ENCODE peak calls at places on chromosomes 6 and 20, in six cellular contexts. One of them, this sample, is unnamed.

GRCh38 chr20:32442630-32443029 is 84.5 kb downstream of the ASXL1 start:
- DNase-seq in stomach: no peak
- DNase-seq in HepG2: no peak
- DNase-seq in ovary: no peak
- DNase-seq in A549: no peak
- DNase-seq in tibial nerve: no peak
- DNase-seq in this sample: peak

GRCh38 chr6:116649129-116649528 is 19.4 kb downstream of the ZUP1 start:
- DNase-seq in stomach: no peak
- DNase-seq in HepG2: no peak
- DNase-seq in ovary: no peak
- DNase-seq in A549: no peak
- DNase-seq in tibial nerve: no peak
- DNase-seq in this sample: no peak

GRCh38 chr6:84645563-84646266 is 118.7 kb downstream of the TBX18 start:
- DNase-seq in stomach: no peak
- DNase-seq in HepG2: no peak
- DNase-seq in ovary: no peak
- DNase-seq in A549: no peak
- DNase-seq in tibial nerve: no peak
- DNase-seq in this sample: no peak

GRCh38 chr6:119669228-119669627 is 319.7 kb upstream of the MAN1A1 start:
- DNase-seq in stomach: no peak
- DNase-seq in HepG2: no peak
- DNase-seq in ovary: no peak
- DNase-seq in A549: no peak
- DNase-seq in tibial nerve: no peak
- DNase-seq in this sample: no peak

GRCh38 chr20:51700809-51701285 is 67.3 kb downstream of the ATP9A start:
- DNase-seq in stomach: no peak
- DNase-seq in HepG2: peak
- DNase-seq in ovary: no peak
- DNase-seq in A549: peak
- DNase-seq in tibial nerve: peak
- DNase-seq in this sample: no peak

GRCh38 chr6:169957351-169957963 is 206.0 kb downstream of the ERMARD start:
- DNase-seq in stomach: peak
- DNase-seq in HepG2: no peak
- DNase-seq in ovary: no peak
- DNase-seq in A549: no peak
- DNase-seq in tibial nerve: no peak
- DNase-seq in this sample: peak

GRCh38 chr6:125858427-125859320 is 67.9 kb downstream of the NCOA7 start:
- DNase-seq in stomach: peak
- DNase-seq in HepG2: peak
- DNase-seq in ovary: peak
- DNase-seq in A549: peak
- DNase-seq in tibial nerve: peak
- DNase-seq in this sample: peak

GRCh38 chr6:17439243-17439993 is 46.0 kb downstream of the CAP2 start:
- DNase-seq in stomach: no peak
- DNase-seq in HepG2: no peak
- DNase-seq in ovary: no peak
- DNase-seq in A549: no peak
- DNase-seq in tibial nerve: no peak
- DNase-seq in this sample: no peak

GRCh38 chr20:58524814-58525213 is 9.6 kb upstream of the APCDD1L start:
- DNase-seq in stomach: no peak
- DNase-seq in HepG2: no peak
- DNase-seq in ovary: no peak
- DNase-seq in A549: peak
- DNase-seq in tibial nerve: no peak
- DNase-seq in this sample: peak

GRCh38 chr20:49353348-49353747 is 75.5 kb upstream of the ZNFX1 start:
- DNase-seq in stomach: no peak
- DNase-seq in HepG2: no peak
- DNase-seq in ovary: no peak
- DNase-seq in A549: no peak
- DNase-seq in tibial nerve: no peak
- DNase-seq in this sample: no peak

GRCh38 chr6:38427492-38428210 is 212.1 kb downstream of the BTBD9 start:
- DNase-seq in stomach: no peak
- DNase-seq in HepG2: no peak
- DNase-seq in ovary: no peak
- DNase-seq in A549: no peak
- DNase-seq in tibial nerve: no peak
- DNase-seq in this sample: no peak

GRCh38 chr6:42220754-42221153 is 3.1 kb upstream of the MRPS10 start:
- DNase-seq in stomach: no peak
- DNase-seq in HepG2: no peak
- DNase-seq in ovary: no peak
- DNase-seq in A549: no peak
- DNase-seq in tibial nerve: no peak
- DNase-seq in this sample: no peak

GRCh38 chr6:25921525-25922203 is 8.8 kb downstream of the SLC17A2 start:
- DNase-seq in stomach: no peak
- DNase-seq in HepG2: no peak
- DNase-seq in ovary: no peak
- DNase-seq in A549: no peak
- DNase-seq in tibial nerve: no peak
- DNase-seq in this sample: no peak

GRCh38 chr20:39861381-39861780 is 827.7 kb downstream of the MAFB start:
- DNase-seq in stomach: no peak
- DNase-seq in HepG2: no peak
- DNase-seq in ovary: no peak
- DNase-seq in A549: no peak
- DNase-seq in tibial nerve: no peak
- DNase-seq in this sample: no peak

GRCh38 chr6:137371634-137372016 is 122.6 kb downstream of the OLIG3 start:
- DNase-seq in stomach: no peak
- DNase-seq in HepG2: no peak
- DNase-seq in ovary: no peak
- DNase-seq in A549: no peak
- DNase-seq in tibial nerve: no peak
- DNase-seq in this sample: no peak

GRCh38 chr6:30836431-30836866 is 47.9 kb upstream of the DDR1 start:
- DNase-seq in stomach: no peak
- DNase-seq in HepG2: no peak
- DNase-seq in ovary: peak
- DNase-seq in A549: no peak
- DNase-seq in tibial nerve: no peak
- DNase-seq in this sample: no peak

GRCh38 chr20:45998761-45999160 is 9.9 kb upstream of the MMP9 start:
- DNase-seq in stomach: no peak
- DNase-seq in HepG2: no peak
- DNase-seq in ovary: no peak
- DNase-seq in A549: no peak
- DNase-seq in tibial nerve: no peak
- DNase-seq in this sample: peak

GRCh38 chr20:731891-732560 is 36.3 kb downstream of the SLC52A3 start:
- DNase-seq in stomach: no peak
- DNase-seq in HepG2: no peak
- DNase-seq in ovary: no peak
- DNase-seq in A549: no peak
- DNase-seq in tibial nerve: no peak
- DNase-seq in this sample: no peak

GRCh38 chr6:138987299-138987642 is 782 bp downstream of the REPS1 start:
- DNase-seq in stomach: no peak
- DNase-seq in HepG2: no peak
- DNase-seq in ovary: no peak
- DNase-seq in A549: no peak
- DNase-seq in tibial nerve: no peak
- DNase-seq in this sample: peak

GRCh38 chr6:152164957-152165356 is 357.5 kb downstream of the ESR1 start:
- DNase-seq in stomach: no peak
- DNase-seq in HepG2: no peak
- DNase-seq in ovary: no peak
- DNase-seq in A549: no peak
- DNase-seq in tibial nerve: no peak
- DNase-seq in this sample: no peak

GRCh38 chr6:28488916-28489365 is 26.7 kb downstream of the GPX6 start:
- DNase-seq in stomach: no peak
- DNase-seq in HepG2: peak
- DNase-seq in ovary: peak
- DNase-seq in A549: peak
- DNase-seq in tibial nerve: peak
- DNase-seq in this sample: no peak

GRCh38 chr6:100620085-100620484 is 155.4 kb upstream of the SIM1 start:
- DNase-seq in stomach: no peak
- DNase-seq in HepG2: no peak
- DNase-seq in ovary: no peak
- DNase-seq in A549: no peak
- DNase-seq in tibial nerve: no peak
- DNase-seq in this sample: no peak

GRCh38 chr6:108492131-108492766 is 68.5 kb upstream of the FOXO3 start:
- DNase-seq in stomach: no peak
- DNase-seq in HepG2: peak
- DNase-seq in ovary: no peak
- DNase-seq in A549: peak
- DNase-seq in tibial nerve: peak
- DNase-seq in this sample: no peak

GRCh38 chr6:83127976-83128375 is 60.5 kb downstream of the DOP1A start:
- DNase-seq in stomach: no peak
- DNase-seq in HepG2: no peak
- DNase-seq in ovary: no peak
- DNase-seq in A549: no peak
- DNase-seq in tibial nerve: no peak
- DNase-seq in this sample: no peak

GRCh38 chr6:83126223-83126622 is 58.8 kb downstream of the DOP1A start:
- DNase-seq in stomach: no peak
- DNase-seq in HepG2: no peak
- DNase-seq in ovary: no peak
- DNase-seq in A549: no peak
- DNase-seq in tibial nerve: no peak
- DNase-seq in this sample: no peak

GRCh38 chr6:83125425-83125824 is 58.0 kb downstream of the DOP1A start:
- DNase-seq in stomach: no peak
- DNase-seq in HepG2: no peak
- DNase-seq in ovary: no peak
- DNase-seq in A549: no peak
- DNase-seq in tibial nerve: no peak
- DNase-seq in this sample: no peak

GRCh38 chr6:83126807-83127206 is 59.3 kb downstream of the DOP1A start:
- DNase-seq in stomach: no peak
- DNase-seq in HepG2: no peak
- DNase-seq in ovary: no peak
- DNase-seq in A549: no peak
- DNase-seq in tibial nerve: no peak
- DNase-seq in this sample: no peak

GRCh38 chr6:83127258-83127657 is 59.8 kb downstream of the DOP1A start:
- DNase-seq in stomach: no peak
- DNase-seq in HepG2: no peak
- DNase-seq in ovary: no peak
- DNase-seq in A549: no peak
- DNase-seq in tibial nerve: no peak
- DNase-seq in this sample: no peak
- TF ChIP-seq CTCF in stomach: no peak
- TF ChIP-seq CTCF in HepG2: no peak
- TF ChIP-seq CTCF in ovary: no peak
- TF ChIP-seq CTCF in A549: no peak
- TF ChIP-seq CTCF in tibial nerve: no peak
- TF ChIP-seq CTCF in this sample: no peak

GRCh38 chr6:132530293-132530974 is 7.6 kb upstream of the TAAR9 start:
- DNase-seq in stomach: peak
- DNase-seq in HepG2: peak
- DNase-seq in ovary: peak
- DNase-seq in A549: peak
- DNase-seq in tibial nerve: peak
- DNase-seq in this sample: peak
- H3K4me3 ChIP-seq in stomach: no peak
- H3K4me3 ChIP-seq in HepG2: peak
- H3K4me3 ChIP-seq in ovary: no peak
- H3K4me3 ChIP-seq in A549: peak
- H3K4me3 ChIP-seq in tibial nerve: no peak
- H3K4me3 ChIP-seq in this sample: no peak

DNA sequence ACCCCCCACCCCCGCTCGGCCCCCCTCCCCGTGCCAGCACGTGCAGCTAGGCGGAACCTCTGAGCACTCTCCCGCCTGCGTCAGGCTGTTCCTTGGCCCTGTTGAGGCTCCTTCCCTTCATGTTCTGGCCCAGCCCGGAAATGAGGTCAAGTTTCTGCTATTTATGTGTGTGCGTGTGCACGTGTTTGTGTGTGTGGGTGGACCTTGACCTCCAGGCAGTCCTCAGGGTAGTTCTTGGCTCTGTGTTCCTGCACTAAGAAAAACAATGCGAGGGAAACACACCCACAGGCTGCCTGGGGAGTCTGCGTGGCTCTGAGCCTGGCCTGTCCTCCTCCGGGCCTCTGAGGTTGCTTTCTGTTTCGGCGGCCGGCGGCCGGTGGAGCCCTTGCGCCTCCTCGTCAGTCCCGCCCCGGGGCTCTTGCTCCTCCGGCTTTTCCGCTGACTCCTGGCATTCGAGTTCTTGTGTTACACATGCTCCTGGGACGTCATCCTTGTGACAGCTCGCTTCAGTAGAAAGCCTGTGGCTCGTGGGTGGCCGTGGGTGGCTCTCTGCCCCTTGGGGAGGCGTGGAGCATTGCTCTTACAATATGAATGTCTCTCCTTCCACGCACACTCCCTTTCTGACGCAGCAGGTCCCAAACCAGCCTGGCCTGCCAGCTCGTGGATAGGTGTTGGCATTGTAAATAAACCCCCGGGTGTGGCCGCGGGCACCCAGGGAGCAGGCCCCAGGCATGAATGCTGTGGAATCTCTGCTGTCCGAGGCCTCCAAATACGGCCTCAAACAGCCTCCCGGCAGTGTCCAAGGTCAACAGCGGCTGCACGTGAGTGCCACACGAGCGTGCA is 10.0 kb downstream of the SLCO4A1 start:
- DNase-seq in stomach: peak
- DNase-seq in HepG2: peak
- DNase-seq in ovary: peak
- DNase-seq in A549: peak
- DNase-seq in tibial nerve: peak
- DNase-seq in this sample: peak
- TF ChIP-seq EP300 in stomach: peak
- TF ChIP-seq EP300 in HepG2: peak
- TF ChIP-seq EP300 in ovary: peak
- TF ChIP-seq EP300 in A549: no peak
- TF ChIP-seq EP300 in tibial nerve: peak
- TF ChIP-seq EP300 in this sample: peak

GRCh38 chr20:16054917-16055316 is 518.3 kb downstream of the KIF16B start:
- DNase-seq in stomach: no peak
- DNase-seq in HepG2: no peak
- DNase-seq in ovary: no peak
- DNase-seq in A549: no peak
- DNase-seq in tibial nerve: no peak
- DNase-seq in this sample: no peak

GRCh38 chr20:16062661-16063591 is 510.3 kb downstream of the KIF16B start:
- DNase-seq in stomach: no peak
- DNase-seq in HepG2: no peak
- DNase-seq in ovary: no peak
- DNase-seq in A549: no peak
- DNase-seq in tibial nerve: no peak
- DNase-seq in this sample: no peak

GRCh38 chr20:16061394-16061793 is 511.9 kb downstream of the KIF16B start:
- DNase-seq in stomach: no peak
- DNase-seq in HepG2: no peak
- DNase-seq in ovary: no peak
- DNase-seq in A549: peak
- DNase-seq in tibial nerve: no peak
- DNase-seq in this sample: no peak

GRCh38 chr20:16063876-16064275 is 509.4 kb downstream of the KIF16B start:
- DNase-seq in stomach: no peak
- DNase-seq in HepG2: no peak
- DNase-seq in ovary: no peak
- DNase-seq in A549: no peak
- DNase-seq in tibial nerve: no peak
- DNase-seq in this sample: no peak

GRCh38 chr20:16059841-16060240 is 513.4 kb downstream of the KIF16B start:
- DNase-seq in stomach: no peak
- DNase-seq in HepG2: no peak
- DNase-seq in ovary: no peak
- DNase-seq in A549: no peak
- DNase-seq in tibial nerve: no peak
- DNase-seq in this sample: no peak
- TF ChIP-seq CTCF in stomach: no peak
- TF ChIP-seq CTCF in HepG2: no peak
- TF ChIP-seq CTCF in ovary: no peak
- TF ChIP-seq CTCF in A549: no peak
- TF ChIP-seq CTCF in tibial nerve: no peak
- TF ChIP-seq CTCF in this sample: no peak

This sample was measured in sigmoid colon.